ENCODE peak calls at places on chromosomes 3 and 15, in eight cellular contexts. H, I, U, M, P, T, O and L are unnamed samples.

GRCh38 chr3:183114779-183115178 is 15.5 kb upstream of the MCCC1 start:
- DNase-seq in U (no peak), M (no peak), O (no peak), P (no peak), H (no peak), I (no peak), T (no peak), L (no peak)

GRCh38 chr15:50764331-50765201 is 940 bp downstream of the SPPL2A start:
- DNase-seq in U (no peak), O (no peak), I (peak), H (peak), P (peak), T (peak), M (no peak), L (no peak)

GRCh38 chr3:195184716-195185421 is 86.1 kb downstream of the XXYLT1 start:
- DNase-seq in O (no peak), I (peak), M (no peak), H (no peak), U (no peak), P (no peak), T (no peak), L (no peak)

GRCh38 chr3:74515451-74515850 is 99.0 kb downstream of the CNTN3 start:
- DNase-seq in U (no peak), H (no peak), T (no peak), M (no peak), I (no peak), P (no peak), O (no peak), L (no peak)

GRCh38 chr3:157075693-157076420 is 84.1 kb downstream of the CCNL1 start:
- DNase-seq in T (peak), O (no peak), P (no peak), H (no peak), M (no peak), U (no peak), I (no peak), L (no peak)

GRCh38 chr3:156594229-156594683 is 39.3 kb upstream of the SSR3 start:
- DNase-seq in M (no peak), O (no peak), T (no peak), I (no peak), U (no peak), H (no peak), P (no peak), L (no peak)

GRCh38 chr3:168996622-168997021 is 666.9 kb downstream of the MECOM start:
- DNase-seq in U (no peak), T (peak), H (peak), M (no peak), O (no peak), P (no peak), I (no peak), L (no peak)

GRCh38 chr3:522888-523287 is 326.3 kb downstream of the CHL1 start:
- DNase-seq in M (no peak), U (no peak), O (no peak), P (no peak), T (no peak), I (no peak), H (no peak), L (no peak)

GRCh38 chr15:44207643-44208042 is 12.6 kb upstream of the FRMD5 start:
- DNase-seq in M (no peak), O (no peak), H (peak), T (peak), U (no peak), P (no peak), I (no peak), L (no peak)

GRCh38 chr3:141384575-141384974 is 16.3 kb downstream of the ZBTB38 start:
- DNase-seq in I (no peak), P (no peak), M (no peak), H (no peak), U (no peak), T (no peak), O (no peak), L (no peak)

GRCh38 chr3:13258986-13259514 is 161.1 kb downstream of the NUP210 start:
- DNase-seq in I (no peak), P (no peak), T (no peak), H (no peak), O (no peak), M (no peak), U (no peak), L (no peak)

GRCh38 chr15:48370460-48370859 is 39.2 kb downstream of the DUT start:
- DNase-seq in T (peak), O (no peak), M (no peak), P (no peak), H (peak), U (no peak), I (no peak), L (no peak)

GRCh38 chr3:37955918-37956317 is 34.7 kb upstream of the VILL start:
- DNase-seq in T (no peak), H (no peak), U (no peak), O (no peak), M (no peak), P (no peak), I (no peak), L (no peak)

GRCh38 chr3:23811117-23811487 is 5.3 kb downstream of the UBE2E1 start:
- DNase-seq in P (no peak), T (no peak), O (no peak), M (no peak), U (no peak), H (no peak), I (peak), L (no peak)